ENCODE peak calls at places on chromosomes 6 and 20, in seven cellular contexts. One of them, this sample, is unnamed.

GRCh38 chr20:49219924-49220831 is 962 bp downstream of the DDX27 start:
- DNase-seq in Peyer's patch: no peak
- DNase-seq in pancreas: no peak
- DNase-seq in CD8-positive, alpha-beta T cell: no peak
- DNase-seq in lower lobe of right lung: no peak
- DNase-seq in heart right ventricle: no peak
- DNase-seq in tibial nerve: no peak
- DNase-seq in this sample: no peak

GRCh38 chr6:126672654-126673053 is 332.7 kb downstream of the CENPW start:
- DNase-seq in CD8-positive, alpha-beta T cell: no peak
- DNase-seq in lower lobe of right lung: no peak
- DNase-seq in Peyer's patch: no peak
- DNase-seq in heart right ventricle: no peak
- DNase-seq in tibial nerve: no peak
- DNase-seq in pancreas: no peak
- DNase-seq in this sample: no peak

GRCh38 chr20:54110457-54110856 is 40.1 kb upstream of the BCAS1 start:
- DNase-seq in lower lobe of right lung: no peak
- DNase-seq in Peyer's patch: no peak
- DNase-seq in tibial nerve: no peak
- DNase-seq in CD8-positive, alpha-beta T cell: no peak
- DNase-seq in pancreas: no peak
- DNase-seq in heart right ventricle: no peak
- DNase-seq in this sample: no peak

GRCh38 chr20:51631011-51631950 is 88.8 kb upstream of the NFATC2 start:
- DNase-seq in CD8-positive, alpha-beta T cell: no peak
- DNase-seq in Peyer's patch: no peak
- DNase-seq in pancreas: no peak
- DNase-seq in lower lobe of right lung: no peak
- DNase-seq in heart right ventricle: peak
- DNase-seq in tibial nerve: peak
- DNase-seq in this sample: no peak

GRCh38 chr20:35845561-35845960 is 73.7 kb downstream of the PHF20 start:
- DNase-seq in pancreas: no peak
- DNase-seq in lower lobe of right lung: no peak
- DNase-seq in heart right ventricle: no peak
- DNase-seq in CD8-positive, alpha-beta T cell: no peak
- DNase-seq in Peyer's patch: no peak
- DNase-seq in tibial nerve: no peak
- DNase-seq in this sample: no peak

GRCh38 chr6:151313060-151313459 is 73.3 kb downstream of the AKAP12 start:
- DNase-seq in heart right ventricle: no peak
- DNase-seq in lower lobe of right lung: no peak
- DNase-seq in pancreas: peak
- DNase-seq in Peyer's patch: no peak
- DNase-seq in tibial nerve: no peak
- DNase-seq in CD8-positive, alpha-beta T cell: no peak
- DNase-seq in this sample: no peak

GRCh38 chr6:170048615-170049256 is 242.1 kb downstream of the DLL1 start:
- DNase-seq in heart right ventricle: no peak
- DNase-seq in lower lobe of right lung: peak
- DNase-seq in Peyer's patch: peak
- DNase-seq in pancreas: no peak
- DNase-seq in tibial nerve: no peak
- DNase-seq in CD8-positive, alpha-beta T cell: no peak
- DNase-seq in this sample: peak

GRCh38 chr20:49896204-49896603 is 19.1 kb downstream of the SPATA2 start:
- DNase-seq in tibial nerve: no peak
- DNase-seq in Peyer's patch: no peak
- DNase-seq in pancreas: no peak
- DNase-seq in lower lobe of right lung: no peak
- DNase-seq in CD8-positive, alpha-beta T cell: no peak
- DNase-seq in heart right ventricle: no peak
- DNase-seq in this sample: no peak

GRCh38 chr6:120606743-120607142 is 727.5 kb downstream of the TBC1D32 start:
- DNase-seq in Peyer's patch: no peak
- DNase-seq in pancreas: no peak
- DNase-seq in tibial nerve: no peak
- DNase-seq in CD8-positive, alpha-beta T cell: no peak
- DNase-seq in heart right ventricle: no peak
- DNase-seq in lower lobe of right lung: no peak
- DNase-seq in this sample: no peak

GRCh38 chr6:136464874-136465273 is 85.3 kb downstream of the MAP7 start:
- DNase-seq in heart right ventricle: no peak
- DNase-seq in CD8-positive, alpha-beta T cell: no peak
- DNase-seq in pancreas: no peak
- DNase-seq in Peyer's patch: no peak
- DNase-seq in tibial nerve: no peak
- DNase-seq in lower lobe of right lung: no peak
- DNase-seq in this sample: no peak

GRCh38 chr6:37535701-37536461 is 36.2 kb upstream of the CCDC167 start:
- DNase-seq in Peyer's patch: no peak
- DNase-seq in CD8-positive, alpha-beta T cell: no peak
- DNase-seq in tibial nerve: no peak
- DNase-seq in pancreas: no peak
- DNase-seq in heart right ventricle: no peak
- DNase-seq in lower lobe of right lung: no peak
- DNase-seq in this sample: no peak

GRCh38 chr6:76275746-76276145 is 203.3 kb upstream of the IMPG1 start:
- DNase-seq in lower lobe of right lung: no peak
- DNase-seq in pancreas: no peak
- DNase-seq in CD8-positive, alpha-beta T cell: no peak
- DNase-seq in tibial nerve: no peak
- DNase-seq in Peyer's patch: no peak
- DNase-seq in heart right ventricle: no peak
- DNase-seq in this sample: no peak

GRCh38 chr20:57663681-57664451 is 43.6 kb upstream of the ZBP1 start:
- DNase-seq in heart right ventricle: no peak
- DNase-seq in lower lobe of right lung: peak
- DNase-seq in tibial nerve: no peak
- DNase-seq in Peyer's patch: peak
- DNase-seq in CD8-positive, alpha-beta T cell: no peak
- DNase-seq in pancreas: no peak
- DNase-seq in this sample: no peak

GRCh38 chr20:57661201-57662027 is 41.2 kb upstream of the ZBP1 start:
- DNase-seq in lower lobe of right lung: peak
- DNase-seq in heart right ventricle: no peak
- DNase-seq in pancreas: no peak
- DNase-seq in tibial nerve: peak
- DNase-seq in CD8-positive, alpha-beta T cell: no peak
- DNase-seq in Peyer's patch: peak
- DNase-seq in this sample: peak

GRCh38 chr20:57663241-57663640 is 43.0 kb upstream of the ZBP1 start:
- DNase-seq in tibial nerve: no peak
- DNase-seq in lower lobe of right lung: peak
- DNase-seq in pancreas: no peak
- DNase-seq in heart right ventricle: no peak
- DNase-seq in CD8-positive, alpha-beta T cell: no peak
- DNase-seq in Peyer's patch: peak
- DNase-seq in this sample: peak

GRCh38 chr20:57662028-57662312 is 41.7 kb upstream of the ZBP1 start:
- DNase-seq in pancreas: no peak
- DNase-seq in Peyer's patch: no peak
- DNase-seq in lower lobe of right lung: peak
- DNase-seq in tibial nerve: no peak
- DNase-seq in CD8-positive, alpha-beta T cell: no peak
- DNase-seq in heart right ventricle: no peak
- DNase-seq in this sample: no peak

GRCh38 chr20:57662313-57663240 is 42.4 kb upstream of the ZBP1 start:
- DNase-seq in pancreas: no peak
- DNase-seq in CD8-positive, alpha-beta T cell: no peak
- DNase-seq in heart right ventricle: no peak
- DNase-seq in Peyer's patch: peak
- DNase-seq in lower lobe of right lung: peak
- DNase-seq in tibial nerve: no peak
- DNase-seq in this sample: peak
- H3K27ac ChIP-seq in pancreas: no peak
- H3K27ac ChIP-seq in CD8-positive, alpha-beta T cell: no peak
- H3K27ac ChIP-seq in heart right ventricle: no peak
- H3K27ac ChIP-seq in Peyer's patch: no peak
- H3K27ac ChIP-seq in lower lobe of right lung: no peak
- H3K27ac ChIP-seq in tibial nerve: peak
- H3K27ac ChIP-seq in this sample: no peak

DNA sequence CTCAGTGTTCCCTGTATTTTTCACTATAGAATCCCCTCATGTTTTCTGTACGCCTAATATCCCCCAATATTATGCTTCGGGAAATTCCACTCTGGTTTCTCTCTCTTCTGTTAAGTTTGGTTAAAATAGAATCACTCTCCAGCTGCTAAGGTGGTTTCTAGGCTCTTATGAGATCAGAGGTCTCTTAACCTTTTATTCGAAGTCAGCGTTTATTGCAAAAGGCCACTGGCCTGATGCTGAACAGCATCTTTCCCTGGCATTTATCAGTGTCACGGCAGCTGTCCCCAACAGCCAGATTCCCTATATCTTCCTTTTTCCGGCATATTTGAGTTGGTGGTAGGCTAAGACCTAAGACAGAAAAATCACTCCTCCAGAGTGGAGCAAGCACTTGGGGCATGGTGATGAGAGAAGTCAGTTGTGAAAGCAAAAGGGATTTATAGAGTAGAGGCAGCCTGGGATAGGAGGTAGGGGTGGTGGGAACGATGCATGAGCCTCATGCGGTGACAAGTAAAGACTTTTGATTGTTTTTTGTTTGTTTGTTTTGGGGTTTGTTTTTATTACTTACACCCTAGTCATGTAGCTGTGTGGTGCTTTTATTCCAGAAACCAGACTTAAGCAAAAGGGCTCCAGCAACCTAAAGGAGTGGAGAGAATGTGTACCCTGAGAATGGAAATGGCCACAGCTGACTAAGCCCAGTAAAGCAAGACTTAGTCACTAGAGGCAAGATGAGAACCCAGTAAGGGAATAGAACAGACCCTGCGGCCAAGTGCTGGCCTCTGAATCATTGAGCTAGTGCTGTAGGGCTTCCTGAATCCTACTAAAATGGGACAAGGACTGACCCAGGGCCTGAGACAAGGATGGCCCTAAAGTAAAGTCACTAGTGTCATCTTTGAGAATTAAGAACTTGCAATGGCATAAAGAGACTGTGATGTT is 233.0 kb upstream of the PRND start:
- DNase-seq in pancreas: no peak
- DNase-seq in lower lobe of right lung: no peak
- DNase-seq in heart right ventricle: no peak
- DNase-seq in tibial nerve: no peak
- DNase-seq in CD8-positive, alpha-beta T cell: no peak
- DNase-seq in Peyer's patch: no peak
- DNase-seq in this sample: no peak
- H3K27ac ChIP-seq in pancreas: no peak
- H3K27ac ChIP-seq in lower lobe of right lung: no peak
- H3K27ac ChIP-seq in heart right ventricle: no peak
- H3K27ac ChIP-seq in tibial nerve: no peak
- H3K27ac ChIP-seq in CD8-positive, alpha-beta T cell: no peak
- H3K27ac ChIP-seq in Peyer's patch: no peak
- H3K27ac ChIP-seq in this sample: no peak

GRCh38 chr20:58577871-58578615 is 62.8 kb upstream of the APCDD1L start:
- DNase-seq in heart right ventricle: no peak
- DNase-seq in CD8-positive, alpha-beta T cell: no peak
- DNase-seq in lower lobe of right lung: no peak
- DNase-seq in tibial nerve: no peak
- DNase-seq in pancreas: no peak
- DNase-seq in Peyer's patch: no peak
- DNase-seq in this sample: peak
- H3K27ac ChIP-seq in heart right ventricle: no peak
- H3K27ac ChIP-seq in CD8-positive, alpha-beta T cell: no peak
- H3K27ac ChIP-seq in lower lobe of right lung: no peak
- H3K27ac ChIP-seq in tibial nerve: no peak
- H3K27ac ChIP-seq in pancreas: no peak
- H3K27ac ChIP-seq in Peyer's patch: no peak
- H3K27ac ChIP-seq in this sample: no peak

GRCh38 chr6:159978291-159979135 is 9.6 kb downstream of the IGF2R start:
- DNase-seq in CD8-positive, alpha-beta T cell: no peak
- DNase-seq in lower lobe of right lung: no peak
- DNase-seq in heart right ventricle: no peak
- DNase-seq in pancreas: peak
- DNase-seq in Peyer's patch: no peak
- DNase-seq in tibial nerve: no peak
- DNase-seq in this sample: no peak
- H3K27ac ChIP-seq in CD8-positive, alpha-beta T cell: peak
- H3K27ac ChIP-seq in lower lobe of right lung: peak
- H3K27ac ChIP-seq in heart right ventricle: peak
- H3K27ac ChIP-seq in pancreas: peak
- H3K27ac ChIP-seq in Peyer's patch: peak
- H3K27ac ChIP-seq in tibial nerve: peak
- H3K27ac ChIP-seq in this sample: no peak

GRCh38 chr6:54879188-54879985 is 32.8 kb downstream of the FAM83B start:
- DNase-seq in tibial nerve: no peak
- DNase-seq in Peyer's patch: no peak
- DNase-seq in heart right ventricle: no peak
- DNase-seq in lower lobe of right lung: no peak
- DNase-seq in CD8-positive, alpha-beta T cell: no peak
- DNase-seq in pancreas: no peak
- DNase-seq in this sample: no peak
- H3K27ac ChIP-seq in tibial nerve: no peak
- H3K27ac ChIP-seq in Peyer's patch: no peak
- H3K27ac ChIP-seq in heart right ventricle: no peak
- H3K27ac ChIP-seq in lower lobe of right lung: no peak
- H3K27ac ChIP-seq in CD8-positive, alpha-beta T cell: no peak
- H3K27ac ChIP-seq in pancreas: no peak
- H3K27ac ChIP-seq in this sample: no peak

GRCh38 chr6:2502096-2502997 is 248.4 kb downstream of the MYLK4 start:
- DNase-seq in lower lobe of right lung: no peak
- DNase-seq in tibial nerve: no peak
- DNase-seq in CD8-positive, alpha-beta T cell: no peak
- DNase-seq in Peyer's patch: no peak
- DNase-seq in heart right ventricle: no peak
- DNase-seq in pancreas: no peak
- DNase-seq in this sample: no peak

GRCh38 chr6:2505624-2506023 is 245.1 kb downstream of the MYLK4 start:
- DNase-seq in tibial nerve: no peak
- DNase-seq in pancreas: no peak
- DNase-seq in heart right ventricle: no peak
- DNase-seq in CD8-positive, alpha-beta T cell: no peak
- DNase-seq in Peyer's patch: no peak
- DNase-seq in lower lobe of right lung: no peak
- DNase-seq in this sample: peak

GRCh38 chr6:2503816-2504494 is 246.8 kb downstream of the MYLK4 start:
- DNase-seq in lower lobe of right lung: no peak
- DNase-seq in tibial nerve: no peak
- DNase-seq in Peyer's patch: no peak
- DNase-seq in CD8-positive, alpha-beta T cell: no peak
- DNase-seq in pancreas: no peak
- DNase-seq in heart right ventricle: no peak
- DNase-seq in this sample: no peak

GRCh38 chr6:2502998-2503674 is 247.6 kb downstream of the MYLK4 start:
- DNase-seq in tibial nerve: no peak
- DNase-seq in Peyer's patch: no peak
- DNase-seq in lower lobe of right lung: no peak
- DNase-seq in pancreas: no peak
- DNase-seq in CD8-positive, alpha-beta T cell: no peak
- DNase-seq in heart right ventricle: no peak
- DNase-seq in this sample: no peak

DNA sequence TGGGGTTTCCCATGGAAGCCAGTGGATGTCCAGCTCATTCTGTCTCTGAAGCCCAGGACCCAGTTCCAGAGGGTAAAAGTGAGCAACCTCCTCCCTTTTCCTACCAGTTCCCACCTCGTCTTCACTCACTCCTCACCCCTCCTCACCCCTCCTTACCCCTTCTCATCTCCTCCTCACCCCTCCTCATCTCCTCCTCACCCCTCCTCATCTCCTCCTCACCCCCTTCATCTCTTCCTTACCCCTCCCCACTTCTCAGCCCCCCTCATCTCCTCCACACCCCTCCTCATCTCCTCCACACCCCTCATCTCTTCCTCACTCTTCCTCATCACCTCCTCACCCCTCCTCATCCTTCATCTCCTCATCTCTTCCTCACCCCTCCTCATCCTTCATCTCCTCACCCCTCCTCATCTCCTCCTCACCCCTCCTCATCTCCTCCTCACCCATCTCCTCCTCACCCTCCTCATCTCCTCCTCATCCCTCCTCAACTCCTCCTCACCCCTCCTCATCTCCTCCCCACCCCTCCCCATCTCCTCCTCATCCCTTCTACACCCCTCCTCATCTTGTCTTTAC is 246.1 kb downstream of the MYLK4 start:
- DNase-seq in lower lobe of right lung: no peak
- DNase-seq in tibial nerve: no peak
- DNase-seq in heart right ventricle: no peak
- DNase-seq in pancreas: no peak
- DNase-seq in Peyer's patch: no peak
- DNase-seq in CD8-positive, alpha-beta T cell: no peak
- DNase-seq in this sample: no peak
- H3K27ac ChIP-seq in lower lobe of right lung: no peak
- H3K27ac ChIP-seq in tibial nerve: no peak
- H3K27ac ChIP-seq in heart right ventricle: no peak
- H3K27ac ChIP-seq in pancreas: no peak
- H3K27ac ChIP-seq in Peyer's patch: no peak
- H3K27ac ChIP-seq in CD8-positive, alpha-beta T cell: no peak
- H3K27ac ChIP-seq in this sample: no peak